ENCODE peak calls at places on chromosome 19, in eight cellular contexts. R is AG09319; T is OCI-LY7; I is CD8-positive, alpha-beta T cell; M is cardiac muscle cell; J is NCI-H1417; B is AG09309; Y is stimulated activated CD4-positive, alpha-beta T cell treated with anti-CD3 and anti-CD28 coated beads, Interleukin-4, amount 100 ng/mL, for 4 hours. F is an unnamed sample.

GRCh38 chr19:3381701-3382372 is 15.5 kb downstream of the NFIC start:
- DNase-seq in M (no peak), B (no peak), R (no peak), Y (no peak), T (no peak), J (no peak), I (no peak), F (no peak)

GRCh38 chr19:18224525-18225354 is 1.5 kb downstream of the PDE4C start:
- DNase-seq in I (peak), J (peak), M (peak), T (peak), R (peak), B (peak), Y (peak), F (peak)

GRCh38 chr19:40716031-40716654 is 543 bp downstream of the COQ8B start:
- DNase-seq in M (no peak), J (no peak), I (peak), B (no peak), R (no peak), Y (peak), T (peak), F (peak)

GRCh38 chr19:49861541-49862410 is 5.6 kb downstream of the PNKP start:
- DNase-seq in J (peak), T (no peak), R (no peak), B (no peak), M (no peak), Y (no peak), I (no peak), F (no peak)

GRCh38 chr19:2888739-2889224 is 11.9 kb upstream of the ZNF57 start:
- DNase-seq in J (no peak), I (peak), B (no peak), M (no peak), R (no peak), T (peak), Y (peak), F (no peak)

GRCh38 chr19:40398417-40399056 is 8.6 kb upstream of the HIPK4 start:
- DNase-seq in M (peak), B (no peak), T (peak), R (no peak), J (peak), I (peak), Y (peak), F (no peak)

GRCh38 chr19:51660975-51661600 is 14.5 kb upstream of the SIGLEC14 start:
- DNase-seq in J (peak), B (peak), I (peak), Y (peak), R (no peak), T (peak), M (peak), F (peak)

GRCh38 chr19:1715540-1715939 is 37.8 kb upstream of the ONECUT3 start:
- DNase-seq in M (no peak), T (no peak), J (no peak), B (no peak), I (no peak), Y (no peak), R (no peak), F (no peak)

GRCh38 chr19:18906605-18907519 is 10.9 kb upstream of the CERS1 start:
- DNase-seq in B (no peak), I (no peak), J (no peak), R (no peak), Y (no peak), T (no peak), M (no peak), F (no peak)

GRCh38 chr19:51450730-51451307 is 7.4 kb downstream of the SIGLEC8 start:
- DNase-seq in I (no peak), M (no peak), Y (peak), J (no peak), R (no peak), B (no peak), T (no peak), F (peak)

GRCh38 chr19:51359294-51359693 is 6.9 kb downstream of the ETFB start:
- DNase-seq in I (no peak), T (no peak), M (no peak), J (no peak), R (peak), Y (no peak), B (peak), F (no peak)

GRCh38 chr19:23527797-23528196 is 132.5 kb upstream of the ZNF91 start:
- DNase-seq in R (no peak), Y (no peak), I (no peak), J (no peak), B (no peak), T (peak), M (no peak), F (no peak)

GRCh38 chr19:29563688-29564087 is 37.9 kb downstream of the VSTM2B start:
- DNase-seq in J (peak), R (no peak), B (no peak), Y (no peak), I (no peak), T (no peak), M (no peak), F (no peak)

F was measured in KBM-7.